ENCODE peak calls at places on chromosomes 13 and 19, in nine cellular contexts. Z is H1, W is ovary, R is body of pancreas, G is tibial nerve, E is heart left ventricle, C is breast epithelium, X is IMR-90, A is transverse colon. F is an unnamed sample.

GRCh38 chr13:112685856-112686255 is 4.0 kb upstream of the ATP11A start:
- DNase-seq in Z (no peak), W (no peak), R (peak; percentile 56), G (no peak), E (no peak), C (peak; percentile 22), X (no peak), A (no peak), F (no peak)

GRCh38 chr19:541699-542098 is 2.2 kb upstream of the GZMM start:
- DNase-seq in Z (no peak), W (no peak), R (no peak), G (no peak), E (no peak), C (no peak), X (no peak), A (no peak), F (no peak)

GRCh38 chr19:3323026-3323425 is 43.4 kb upstream of the NFIC start:
- DNase-seq in Z (no peak), W (no peak), R (no peak), G (no peak), E (no peak), C (no peak), X (no peak), A (no peak), F (no peak)

GRCh38 chr13:51647067-51647466 is 62.8 kb downstream of the WDFY2 start:
- DNase-seq in Z (no peak), W (no peak), R (no peak), G (no peak), E (no peak), C (no peak), X (no peak), A (no peak), F (no peak)

GRCh38 chr13:46121597-46122163 is 16.8 kb upstream of the CPB2 start:
- DNase-seq in Z (no peak), W (no peak), R (no peak), G (no peak), E (no peak), C (no peak), X (no peak), A (no peak), F (peak; percentile 74)

GRCh38 chr19:47729468-47729798 is 15.9 kb upstream of the NOP53 start:
- DNase-seq in Z (no peak), W (peak; percentile 81), R (peak; percentile 90), G (peak; percentile 64), E (peak; percentile 73), C (peak; percentile 89), X (peak; percentile 85), A (peak; percentile 45), F (no peak)

GRCh38 chr19:54129617-54129996 is 8.0 kb upstream of the CNOT3 start:
- DNase-seq in Z (no peak), W (no peak), R (no peak), G (no peak), E (no peak), C (no peak), X (no peak), A (no peak), F (no peak)

GRCh38 chr13:36819811-36820140 is 754 bp downstream of the RFXAP start:
- DNase-seq in Z (no peak), W (no peak), R (no peak), G (no peak), E (no peak), C (no peak), X (peak; percentile 36), A (no peak), F (no peak)

GRCh38 chr13:21458457-21458815 is 667 bp downstream of the ZDHHC20 start:
- DNase-seq in Z (no peak), W (peak; percentile 45), R (peak; percentile 63), G (peak; percentile 18), E (peak; percentile 35), C (peak; percentile 75), X (no peak), A (peak; percentile 68), F (peak; percentile 68)

GRCh38 chr13:23619073-23619855 is 49.1 kb downstream of the TNFRSF19 start:
- DNase-seq in Z (no peak), W (no peak), R (no peak), G (no peak), E (no peak), C (no peak), X (no peak), A (no peak), F (no peak)

GRCh38 chr13:23621316-23621645 is 51.1 kb downstream of the TNFRSF19 start:
- DNase-seq in Z (no peak), W (no peak), R (no peak), G (no peak), E (no peak), C (no peak), X (peak; percentile 96), A (no peak), F (no peak)

GRCh38 chr13:23622991-23623390 is 52.8 kb downstream of the TNFRSF19 start:
- DNase-seq in Z (no peak), W (no peak), R (no peak), G (no peak), E (no peak), C (no peak), X (no peak), A (no peak), F (no peak)

GRCh38 chr13:23620211-23620610 is 50.0 kb downstream of the TNFRSF19 start:
- DNase-seq in Z (no peak), W (no peak), R (no peak), G (no peak), E (no peak), C (no peak), X (no peak), A (no peak), F (no peak)

DNA sequence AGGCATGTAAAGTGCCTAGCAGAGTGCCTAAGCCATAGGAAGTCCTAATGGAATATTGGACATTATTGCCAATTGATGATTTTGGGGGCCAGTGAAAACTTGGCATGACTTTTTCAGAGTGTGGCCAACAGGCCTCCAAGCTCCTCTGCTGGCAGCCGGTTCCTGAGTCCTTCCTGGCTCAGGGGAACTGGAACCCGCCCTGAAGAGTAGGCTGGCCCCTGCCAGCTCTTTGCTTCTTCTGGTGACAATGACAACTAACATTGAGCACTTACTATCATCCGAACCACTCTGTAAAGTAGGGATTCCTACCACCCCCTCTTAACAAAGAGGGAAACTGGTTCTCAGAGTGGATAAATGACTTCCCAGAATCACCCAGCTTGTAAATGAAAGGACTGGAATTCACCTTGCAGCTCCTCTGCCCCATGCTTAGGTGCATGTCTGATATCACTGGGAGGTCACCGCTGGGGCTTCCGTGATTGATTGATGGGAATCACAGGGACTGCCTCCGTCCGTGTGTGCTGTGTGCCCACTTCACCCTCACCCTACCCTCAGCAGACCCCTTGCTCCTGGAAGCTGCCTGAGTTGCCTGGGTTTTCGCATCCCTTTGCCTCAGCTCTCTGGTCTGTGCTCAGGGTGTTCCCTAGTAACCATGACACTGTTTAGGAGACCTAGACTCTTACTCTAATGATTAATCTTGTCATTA is 50.6 kb downstream of the TNFRSF19 start:
- DNase-seq in Z (no peak), W (no peak), R (no peak), G (no peak), E (no peak), C (no peak), X (no peak), A (no peak), F (no peak)
- H3K27ac ChIP-seq in Z (no peak overlapping the region), W (no peak overlapping the region), R (peak overlapping the region; percentile 41), G (no peak overlapping the region), E (no peak overlapping the region), C (no peak overlapping the region), X (peak overlapping the region; percentile 58), A (no peak overlapping the region), F (no peak overlapping the region)

GRCh38 chr19:14475251-14476073 is at the start of gene PTGER1:
- DNase-seq in Z (no peak), W (no peak), R (no peak), G (no peak), E (no peak), C (no peak), X (peak; percentile 35), A (no peak), F (no peak)

GRCh38 chr19:14478113-14478545 is 3.0 kb upstream of the PTGER1 start:
- DNase-seq in Z (no peak), W (no peak), R (no peak), G (no peak), E (no peak), C (no peak), X (no peak), A (no peak), F (no peak)

GRCh38 chr19:14476307-14476662 is 1.1 kb upstream of the PTGER1 start:
- DNase-seq in Z (no peak), W (no peak), R (no peak), G (no peak), E (no peak), C (no peak), X (no peak), A (no peak), F (no peak)

GRCh38 chr19:14477417-14478112 is 2.4 kb upstream of the PTGER1 start:
- DNase-seq in Z (no peak), W (no peak), R (no peak), G (no peak), E (peak; percentile 20), C (no peak), X (no peak), A (no peak), F (no peak)

GRCh38 chr19:14476663-14477401 is 1.7 kb upstream of the PTGER1 start:
- DNase-seq in Z (no peak), W (no peak), R (no peak), G (peak; percentile 63), E (no peak), C (no peak), X (peak; percentile 88), A (peak; percentile 46), F (no peak)
- TF ChIP-seq POLR2A in Z (no peak), W (no peak), R (no peak), G (no peak), E (no peak), C (no peak), X (no peak), A (no peak), F (no peak)

DNA sequence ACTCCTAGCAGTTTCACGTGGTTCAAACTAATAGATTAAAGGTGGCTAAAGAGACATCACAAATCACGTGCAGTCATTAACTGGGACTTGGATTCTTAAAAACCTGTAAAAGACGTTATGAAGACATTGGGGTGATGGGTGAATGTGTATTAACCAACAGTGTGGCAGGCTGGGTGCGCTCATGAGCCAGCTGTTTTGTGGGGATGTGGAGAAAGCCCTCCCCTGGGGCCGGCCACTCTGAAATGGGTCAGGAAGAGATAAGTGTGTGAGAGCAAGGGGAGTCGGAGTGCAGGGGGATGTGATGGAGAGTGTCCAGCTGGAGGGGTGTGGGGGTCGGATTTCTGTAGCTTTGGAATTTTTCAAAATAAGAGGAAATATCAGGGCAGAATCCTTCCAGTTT is 10.4 kb downstream of the UPF1 start:
- DNase-seq in Z (no peak), W (no peak), R (no peak), G (no peak), E (no peak), C (no peak), X (no peak), A (no peak), F (no peak)
- H3K4me3 ChIP-seq in Z (no peak overlapping the region), W (no peak overlapping the region), R (no peak overlapping the region), G (no peak overlapping the region), E (no peak overlapping the region), C (no peak overlapping the region), X (no peak overlapping the region), A (no peak overlapping the region), F (no peak overlapping the region)

DNA sequence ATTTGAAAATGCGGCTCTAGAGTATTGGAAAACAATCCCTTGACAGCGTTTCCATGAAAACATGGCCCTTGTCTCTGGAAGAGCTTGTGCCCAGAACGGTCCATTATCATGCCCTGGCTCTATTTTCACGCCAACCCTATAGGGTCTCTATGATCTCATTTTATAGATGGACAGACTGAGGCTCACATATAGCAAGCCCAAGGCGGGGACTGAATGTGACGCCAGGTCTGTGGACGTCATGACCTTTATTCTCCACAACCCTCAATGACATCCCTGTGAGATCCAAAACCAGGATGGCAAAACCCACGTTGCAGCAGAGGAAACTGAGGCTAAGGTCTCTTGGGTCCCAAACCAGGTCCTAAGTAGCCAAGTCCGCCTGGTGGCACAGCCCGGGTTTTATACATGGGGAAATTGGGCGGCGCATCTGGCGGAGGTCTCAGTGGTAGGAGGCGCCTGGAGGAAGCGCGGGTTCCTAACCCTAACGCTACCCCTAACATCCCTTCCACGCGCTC is 425 bp upstream of the COLGALT1 start:
- DNase-seq in Z (no peak), W (no peak), R (no peak), G (no peak), E (no peak), C (no peak), X (no peak), A (no peak), F (no peak)
- H3K27ac ChIP-seq in Z (no peak overlapping the region), W (peak overlapping the region; percentile 72), R (peak overlapping the region; percentile 77), G (peak overlapping the region; percentile 76), E (peak overlapping the region; percentile 87), C (peak overlapping the region; percentile 79), X (peak overlapping the region; percentile 60), A (peak overlapping the region; percentile 94), F (no peak overlapping the region)

F was measured in right lobe of liver.